ENCODE peak calls at places on chromosomes 16 and 17, in nine cellular contexts. G is stimulated activated CD8-positive, alpha-beta memory T cell treated with anti-CD3 and anti-CD28 coated beads, Interleukin-4, amount 100 ng/mL, for 1 hour; Y is cerebellar cortex; B is mesendoderm; W is thoracic aorta; N is ovary; K is DMS 273 treated with DMSO at 0.1 percent for 48 hours; F is iPS-NIHi11; A is H1. S is an unnamed sample.

GRCh38 chr16:22671301-22672076 is 142.5 kb upstream of the HS3ST2 start:
- DNase-seq in F (peak; percentile 41), W (no peak), A (peak; percentile 48), B (peak; percentile 19), K (no peak), G (no peak), Y (no peak), N (no peak), S (no peak)

GRCh38 chr17:61594294-61594825 is 3.3 kb upstream of the NACA2 start:
- DNase-seq in G (no peak), W (no peak), B (no peak), N (no peak), F (no peak), A (no peak), K (no peak), Y (no peak), S (peak; percentile 37)

GRCh38 chr16:46894011-46894672 is 10.0 kb downstream of the GPT2 start:
- DNase-seq in Y (no peak), N (no peak), K (no peak), B (no peak), A (no peak), F (no peak), G (no peak), W (no peak), S (no peak)

GRCh38 chr17:41492351-41492750 is 2.6 kb upstream of the KRT36 start:
- DNase-seq in A (no peak), G (no peak), F (no peak), Y (no peak), K (no peak), W (no peak), N (no peak), B (no peak), S (no peak)

GRCh38 chr17:51607512-51607911 is 347.2 kb downstream of the UTP18 start:
- DNase-seq in A (no peak), Y (no peak), F (no peak), B (peak; percentile 65), G (no peak), W (no peak), K (no peak), N (no peak), S (no peak)

GRCh38 chr17:66006654-66007053 is 185.3 kb downstream of the CEP112 start:
- DNase-seq in W (no peak), A (no peak), B (no peak), Y (no peak), F (no peak), N (no peak), G (no peak), K (no peak), S (no peak)

GRCh38 chr16:10584956-10585561 is 4.7 kb upstream of the EMP2 start:
- DNase-seq in Y (no peak), F (no peak), B (no peak), A (no peak), N (no peak), K (no peak), W (no peak), G (no peak), S (peak; percentile 52)

GRCh38 chr17:74842599-74843351 is 16.9 kb downstream of the GRIN2C start:
- DNase-seq in W (no peak), Y (no peak), N (peak; percentile 81), B (peak; percentile 64), K (peak; percentile 79), F (peak; percentile 97), A (peak; percentile 88), G (no peak), S (peak; percentile 30)

GRCh38 chr16:89841275-89841674 is 13.0 kb downstream of the SPIRE2 start:
- DNase-seq in G (peak; percentile 39), K (no peak), B (no peak), A (no peak), F (no peak), N (no peak), W (no peak), Y (no peak), S (no peak)

GRCh38 chr16:83956336-83957289 is 3.6 kb downstream of the OSGIN1 start:
- DNase-seq in N (peak; percentile 76), Y (peak; percentile 85), K (peak; percentile 36), A (peak; percentile 95), W (peak; percentile 33), G (peak; percentile 45), B (peak; percentile 88), F (peak; percentile 88), S (peak; percentile 59)

GRCh38 chr16:68451656-68452055 is 3.3 kb upstream of the SMPD3 start:
- DNase-seq in G (no peak), B (no peak), N (no peak), W (no peak), F (no peak), K (no peak), A (no peak), Y (no peak), S (no peak)

GRCh38 chr16:68760671-68761275 is 23.7 kb downstream of the CDH1 start:
- DNase-seq in F (no peak), N (no peak), K (no peak), Y (no peak), B (no peak), A (no peak), W (no peak), G (no peak), S (peak; percentile 96)

GRCh38 chr16:56547949-56548567 is 16.8 kb upstream of the MT4 start:
- DNase-seq in A (no peak), N (no peak), W (no peak), Y (no peak), B (no peak), K (no peak), G (no peak), F (no peak), S (no peak)

GRCh38 chr16:84726670-84727467 is 27.1 kb downstream of the USP10 start:
- DNase-seq in F (no peak), Y (no peak), A (peak; percentile 47), G (no peak), W (no peak), K (no peak), B (no peak), N (no peak), S (no peak)

GRCh38 chr16:65121870-65122723 is at the start of gene CDH11:
- DNase-seq in B (peak; percentile 81), N (peak; percentile 92), F (peak; percentile 57), Y (peak; percentile 20), K (peak; percentile 15), A (peak; percentile 81), G (no peak), W (no peak), S (peak; percentile 37)

GRCh38 chr17:61862105-61862574 is 1.2 kb downstream of the BRIP1 start:
- DNase-seq in Y (no peak), B (peak; percentile 39), G (no peak), W (no peak), A (no peak), K (no peak), F (no peak), N (no peak), S (peak; percentile 74)

GRCh38 chr17:72069744-72070143 is 51.1 kb upstream of the SOX9 start:
- DNase-seq in G (no peak), K (no peak), A (no peak), W (no peak), B (no peak), Y (no peak), F (no peak), N (no peak), S (no peak)

GRCh38 chr17:4604111-4604644 is 19.8 kb downstream of the SMTNL2 start:
- DNase-seq in K (peak; percentile 92), N (peak; percentile 88), A (no peak), B (no peak), G (no peak), Y (peak; percentile 88), F (no peak), W (no peak), S (peak; percentile 11)

S was measured in bronchial epithelial cell.